ENCODE peak calls at places on chromosomes 13 and 19, in eight cellular contexts. O is GM04504; L is Daoy; S is stimulated activated naive B cell treated with anti-CD40 and anti-IgM and Interleukin-4, amounts not matched to agents 10 μg/mL and 1 μg/mL and 100 μg/mL, for 72 hours; H is lower leg skin; P is fibroblast of pulmonary artery; J is thoracic aorta; D is suprapubic skin. Q is an unnamed sample.

GRCh38 chr19:18468517-18468916 is 30.6 kb upstream of the ISYNA1 start:
- DNase-seq in O (no peak), L (no peak), S (no peak), H (no peak), P (no peak), J (no peak), D (no peak), Q (no peak)

GRCh38 chr19:30288957-30289735 is 83.0 kb upstream of the ZNF536 start:
- DNase-seq in O (no peak), L (peak), S (no peak), H (no peak), P (no peak), J (no peak), D (no peak), Q (no peak)

GRCh38 chr19:41705393-41706174 is 2.8 kb upstream of the CEACAM5 start:
- DNase-seq in O (peak), L (peak), S (no peak), H (peak), P (peak), J (no peak), D (no peak), Q (peak)

GRCh38 chr19:46211201-46211881 is 18.2 kb upstream of the IGFL1 start:
- DNase-seq in O (no peak), L (peak), S (no peak), H (no peak), P (peak), J (no peak), D (no peak), Q (peak)

GRCh38 chr19:46376241-46377153 is 29.6 kb downstream of the PPP5C start:
- DNase-seq in O (no peak), L (no peak), S (no peak), H (peak), P (no peak), J (no peak), D (no peak), Q (peak)

GRCh38 chr13:73677041-73677589 is 457.1 kb downstream of the KLF12 start:
- DNase-seq in O (no peak), L (no peak), S (no peak), H (no peak), P (peak), J (no peak), D (no peak), Q (peak)

GRCh38 chr19:19461671-19462622 is 53.4 kb downstream of the TSSK6 start:
- DNase-seq in O (no peak), L (no peak), S (no peak), H (no peak), P (peak), J (no peak), D (no peak), Q (no peak)

GRCh38 chr13:32941368-32941767 is 74.9 kb upstream of the KL start:
- DNase-seq in O (no peak), L (peak), S (no peak), H (no peak), P (peak), J (no peak), D (no peak), Q (no peak)

GRCh38 chr19:54576411-54576976 is 2.9 kb downstream of the LILRA2 start:
- DNase-seq in O (no peak), L (no peak), S (no peak), H (no peak), P (no peak), J (no peak), D (no peak), Q (no peak)

GRCh38 chr13:87131611-87132010 is 539.6 kb upstream of the SLITRK5 start:
- DNase-seq in O (no peak), L (no peak), S (no peak), H (no peak), P (peak), J (no peak), D (no peak), Q (no peak)

GRCh38 chr19:49441210-49441959 is at the start of gene SLC17A7:
- DNase-seq in O (no peak), L (peak), S (no peak), H (peak), P (no peak), J (no peak), D (peak), Q (no peak)

GRCh38 chr19:23259961-23260360 is 9.8 kb upstream of the ZNF724 start:
- DNase-seq in O (no peak), L (no peak), S (no peak), H (peak), P (no peak), J (no peak), D (no peak), Q (no peak)

GRCh38 chr13:112690242-112690943 is 555 bp downstream of the ATP11A start:
- DNase-seq in O (peak), L (no peak), S (peak), H (peak), P (peak), J (no peak), D (peak), Q (no peak)

GRCh38 chr19:16608290-16608704 is 19.7 kb downstream of the MED26 start:
- DNase-seq in O (peak), L (peak), S (no peak), H (no peak), P (peak), J (peak), D (no peak), Q (no peak)

GRCh38 chr13:44422755-44423643 is 49.4 kb downstream of the SERP2 start:
- DNase-seq in O (no peak), L (no peak), S (no peak), H (peak), P (peak), J (no peak), D (no peak), Q (no peak)

GRCh38 chr13:96491103-96491502 is 401.2 kb downstream of the HS6ST3 start:
- DNase-seq in O (no peak), L (no peak), S (no peak), H (no peak), P (no peak), J (no peak), D (no peak), Q (no peak)